ENCODE peak calls at places on chromosome 19, in nine cellular contexts. Z is NCI-H1105 treated with DMSO at 0.1 percent for 48 hours; I is DMS153; J is astrocyte of the hippocampus; T is activated naive CD4-positive, alpha-beta T cell; R is choroid plexus epithelial cell; V is AG20443; F is stimulated activated CD4-positive, alpha-beta T cell treated with anti-CD3 and anti-CD28 coated beads, Interleukin-1b, Interleukin-23, amount 100 ng/mL, for 24 hours; N is substantia nigra. H is an unnamed sample.

GRCh38 chr19:19600793-19601346 is 17.6 kb downstream of the PBX4 start:
- DNase-seq in Z (no peak), I (no peak), J (no peak), T (no peak), R (no peak), V (no peak), F (no peak), N (no peak), H (no peak)

GRCh38 chr19:29285878-29286277 is 72.9 kb upstream of the UQCRFS1 start:
- DNase-seq in Z (peak), I (no peak), J (no peak), T (no peak), R (no peak), V (no peak), F (no peak), N (peak), H (peak)

GRCh38 chr19:11291415-11291814 is 4.5 kb upstream of the TSPAN16 start:
- DNase-seq in Z (no peak), I (no peak), J (no peak), T (no peak), R (no peak), V (no peak), F (no peak), N (no peak), H (no peak)

GRCh38 chr19:44608391-44608821 is 5.0 kb upstream of the IGSF23 start:
- DNase-seq in Z (peak), I (no peak), J (no peak), T (no peak), R (peak), V (no peak), F (no peak), N (no peak), H (no peak)

GRCh38 chr19:35560677-35561076 is 2.8 kb downstream of the ATP4A start:
- DNase-seq in Z (no peak), I (no peak), J (no peak), T (no peak), R (no peak), V (no peak), F (no peak), N (no peak), H (no peak)

GRCh38 chr19:35078807-35079206 is 36.8 kb upstream of the FXYD3 start:
- DNase-seq in Z (no peak), I (no peak), J (no peak), T (no peak), R (no peak), V (no peak), F (no peak), N (no peak), H (no peak)

GRCh38 chr19:46603752-46604241 is 2.7 kb downstream of the CALM3 start:
- DNase-seq in Z (no peak), I (no peak), J (no peak), T (no peak), R (no peak), V (peak), F (no peak), N (no peak), H (no peak)

GRCh38 chr19:49869009-49869483 is 1.7 kb upstream of the PNKP start:
- DNase-seq in Z (no peak), I (no peak), J (no peak), T (no peak), R (no peak), V (no peak), F (peak), N (no peak), H (no peak)

GRCh38 chr19:52028780-52029123 is 573 bp upstream of the ZNF614 start:
- DNase-seq in Z (no peak), I (no peak), J (no peak), T (no peak), R (no peak), V (no peak), F (no peak), N (no peak), H (no peak)

GRCh38 chr19:290539-291521 is at the start of gene PLPP2:
- DNase-seq in Z (no peak), I (peak), J (peak), T (no peak), R (peak), V (peak), F (no peak), N (peak), H (peak)

GRCh38 chr19:29860492-29860891 is 48.7 kb downstream of the CCNE1 start:
- DNase-seq in Z (no peak), I (no peak), J (no peak), T (no peak), R (no peak), V (no peak), F (no peak), N (no peak), H (no peak)

GRCh38 chr19:55649579-55650557 is 1.9 kb downstream of the CCDC106 start:
- DNase-seq in Z (no peak), I (no peak), J (no peak), T (no peak), R (no peak), V (no peak), F (no peak), N (no peak), H (no peak)

GRCh38 chr19:883661-884211 is 9.3 kb downstream of the MED16 start:
- DNase-seq in Z (no peak), I (peak), J (peak), T (no peak), R (no peak), V (no peak), F (no peak), N (no peak), H (no peak)

GRCh38 chr19:54041969-54042606 is 21.6 kb downstream of the VSTM1 start:
- DNase-seq in Z (no peak), I (no peak), J (peak), T (no peak), R (no peak), V (no peak), F (no peak), N (no peak), H (no peak)

GRCh38 chr19:1567116-1567847 is 843 bp downstream of the MEX3D start:
- DNase-seq in Z (peak), I (no peak), J (peak), T (no peak), R (no peak), V (peak), F (no peak), N (peak), H (no peak)

GRCh38 chr19:47633516-47633915 is 24.6 kb downstream of the BICRA start:
- DNase-seq in Z (peak), I (peak), J (no peak), T (no peak), R (no peak), V (no peak), F (no peak), N (no peak), H (no peak)

GRCh38 chr19:42108527-42109389 is 23.5 kb downstream of the POU2F2 start:
- DNase-seq in Z (peak), I (peak), J (peak), T (peak), R (peak), V (peak), F (peak), N (peak), H (peak)

GRCh38 chr19:17466487-17466850 is 3.9 kb upstream of the SLC27A1 start:
- DNase-seq in Z (no peak), I (no peak), J (no peak), T (no peak), R (no peak), V (no peak), F (no peak), N (no peak), H (no peak)

GRCh38 chr19:41934849-41935374 is 6.7 kb upstream of the ERFL start:
- DNase-seq in Z (peak), I (peak), J (peak), T (peak), R (peak), V (peak), F (peak), N (peak), H (peak)

GRCh38 chr19:16594131-16594586 is 21.9 kb upstream of the SLC35E1 start:
- DNase-seq in Z (no peak), I (no peak), J (no peak), T (peak), R (no peak), V (no peak), F (no peak), N (no peak), H (no peak)

GRCh38 chr19:47231215-47232054 is 436 bp upstream of the BBC3 start:
- DNase-seq in Z (no peak), I (no peak), J (peak), T (peak), R (peak), V (peak), F (no peak), N (peak), H (peak)

GRCh38 chr19:5166262-5166661 is 174.3 kb downstream of the PTPRS start:
- DNase-seq in Z (no peak), I (no peak), J (peak), T (no peak), R (peak), V (peak), F (no peak), N (no peak), H (no peak)

GRCh38 chr19:45657520-45658163 is 10.4 kb upstream of the GIPR start:
- DNase-seq in Z (no peak), I (no peak), J (no peak), T (no peak), R (no peak), V (no peak), F (no peak), N (no peak), H (no peak)

GRCh38 chr19:16442386-16443276 is 29.1 kb downstream of the EPS15L1 start:
- DNase-seq in Z (peak), I (peak), J (peak), T (no peak), R (no peak), V (no peak), F (no peak), N (no peak), H (no peak)

H was measured in globus pallidus.